ENCODE peak calls at places on chromosomes 6 and 20, in nine cellular contexts. B, D, L, T, N, J, Z, Q and I are unnamed samples.

GRCh38 chr20:17895641-17896246 is 72.8 kb downstream of the SNX5 start:
- DNase-seq in B (peak), D (peak), L (peak), T (no peak), N (no peak), J (no peak), Z (peak), Q (peak), I (peak)

GRCh38 chr6:42068872-42069522 is 18.7 kb downstream of the TAF8 start:
- DNase-seq in B (no peak), D (no peak), L (no peak), T (no peak), N (no peak), J (no peak), Z (no peak), Q (no peak), I (no peak)

GRCh38 chr6:153208706-153209105 is 77.6 kb upstream of the RGS17 start:
- DNase-seq in B (no peak), D (no peak), L (no peak), T (peak), N (no peak), J (no peak), Z (no peak), Q (no peak), I (no peak)

GRCh38 chr6:6771224-6771915 is 182.8 kb downstream of the LY86 start:
- DNase-seq in B (no peak), D (peak), L (no peak), T (no peak), N (no peak), J (no peak), Z (no peak), Q (no peak), I (no peak)

GRCh38 chr6:168648240-168648639 is 207.3 kb downstream of the SMOC2 start:
- DNase-seq in B (no peak), D (no peak), L (no peak), T (no peak), N (no peak), J (no peak), Z (no peak), Q (no peak), I (no peak)

GRCh38 chr6:18422136-18422535 is 35.0 kb downstream of the RNF144B start:
- DNase-seq in B (no peak), D (no peak), L (no peak), T (no peak), N (no peak), J (no peak), Z (no peak), Q (no peak), I (no peak)

GRCh38 chr6:160040527-160041264 is 71.8 kb downstream of the IGF2R start:
- DNase-seq in B (no peak), D (no peak), L (no peak), T (no peak), N (no peak), J (no peak), Z (no peak), Q (no peak), I (no peak)

GRCh38 chr20:37225146-37225545 is 36.5 kb downstream of the GHRH start:
- DNase-seq in B (no peak), D (no peak), L (no peak), T (no peak), N (no peak), J (no peak), Z (no peak), Q (no peak), I (no peak)

GRCh38 chr20:19802492-19803158 is 44.6 kb downstream of the RIN2 start:
- DNase-seq in B (no peak), D (peak), L (no peak), T (no peak), N (no peak), J (no peak), Z (peak), Q (no peak), I (no peak)

GRCh38 chr6:151036869-151037680 is 171.6 kb downstream of the MTHFD1L start:
- DNase-seq in B (no peak), D (peak), L (no peak), T (no peak), N (no peak), J (no peak), Z (no peak), Q (peak), I (no peak)

GRCh38 chr6:74289881-74290280 is 593.9 kb downstream of the CD109 start:
- DNase-seq in B (no peak), D (no peak), L (no peak), T (no peak), N (no peak), J (no peak), Z (peak), Q (no peak), I (no peak)

GRCh38 chr6:2876210-2877056 is 26.7 kb downstream of the SERPINB9 start:
- DNase-seq in B (peak), D (peak), L (no peak), T (peak), N (no peak), J (no peak), Z (peak), Q (no peak), I (no peak)

GRCh38 chr6:116217069-116217468 is 36.8 kb downstream of the TSPYL4 start:
- DNase-seq in B (no peak), D (peak), L (no peak), T (peak), N (no peak), J (no peak), Z (peak), Q (no peak), I (peak)

GRCh38 chr6:134446228-134446848 is 128.4 kb upstream of the SGK1 start:
- DNase-seq in B (no peak), D (peak), L (no peak), T (no peak), N (no peak), J (no peak), Z (peak), Q (no peak), I (no peak)

GRCh38 chr6:118544105-118544504 is 4.0 kb upstream of the PLN start:
- DNase-seq in B (no peak), D (no peak), L (no peak), T (no peak), N (no peak), J (no peak), Z (no peak), Q (no peak), I (no peak)

GRCh38 chr6:137879885-137880430 is 12.9 kb downstream of the TNFAIP3 start:
- DNase-seq in B (no peak), D (no peak), L (no peak), T (no peak), N (no peak), J (no peak), Z (no peak), Q (no peak), I (peak)

GRCh38 chr6:34463849-34464248 is 2.0 kb upstream of the PACSIN1 start:
- DNase-seq in B (no peak), D (no peak), L (no peak), T (no peak), N (no peak), J (no peak), Z (no peak), Q (no peak), I (no peak)

GRCh38 chr6:123201869-123202372 is 205.9 kb downstream of the CLVS2 start:
- DNase-seq in B (no peak), D (no peak), L (no peak), T (no peak), N (no peak), J (no peak), Z (no peak), Q (no peak), I (no peak)

GRCh38 chr6:135092724-135093123 is 38.1 kb upstream of the HBS1L start:
- DNase-seq in B (no peak), D (no peak), L (no peak), T (no peak), N (no peak), J (no peak), Z (no peak), Q (no peak), I (no peak)

GRCh38 chr6:3509326-3509725 is 52.5 kb upstream of the SLC22A23 start:
- DNase-seq in B (no peak), D (peak), L (no peak), T (no peak), N (no peak), J (no peak), Z (peak), Q (no peak), I (no peak)

GRCh38 chr6:166830185-166830890 is 126.0 kb downstream of the RNASET2 start:
- DNase-seq in B (no peak), D (no peak), L (no peak), T (no peak), N (no peak), J (no peak), Z (no peak), Q (no peak), I (no peak)

GRCh38 chr6:11689847-11690246 is 88.8 kb downstream of the ADTRP start:
- DNase-seq in B (no peak), D (no peak), L (no peak), T (no peak), N (no peak), J (no peak), Z (no peak), Q (no peak), I (no peak)

GRCh38 chr6:137261393-137262154 is 42.4 kb upstream of the IFNGR1 start:
- DNase-seq in B (no peak), D (peak), L (no peak), T (no peak), N (no peak), J (no peak), Z (peak), Q (no peak), I (no peak)

GRCh38 chr6:33860706-33861474 is 57.1 kb upstream of the MLN start:
- DNase-seq in B (no peak), D (peak), L (no peak), T (no peak), N (no peak), J (no peak), Z (no peak), Q (no peak), I (peak)

GRCh38 chr6:106369739-106370138 is 9.2 kb downstream of the CRYBG1 start:
- DNase-seq in B (no peak), D (peak), L (no peak), T (no peak), N (no peak), J (no peak), Z (no peak), Q (no peak), I (no peak)

GRCh38 chr20:12847862-12848261 is 160.9 kb upstream of the SPTLC3 start:
- DNase-seq in B (no peak), D (peak), L (no peak), T (no peak), N (no peak), J (no peak), Z (no peak), Q (no peak), I (no peak)

GRCh38 chr6:147621280-147621679 is 112.8 kb downstream of the SAMD5 start:
- DNase-seq in B (no peak), D (no peak), L (no peak), T (no peak), N (no peak), J (no peak), Z (peak), Q (no peak), I (no peak)

GRCh38 chr6:55282145-55282544 is 45.1 kb upstream of the GFRAL start:
- DNase-seq in B (no peak), D (no peak), L (no peak), T (no peak), N (no peak), J (no peak), Z (no peak), Q (no peak), I (no peak)

GRCh38 chr6:14731638-14732037 is 514.2 kb upstream of the JARID2 start:
- DNase-seq in B (no peak), D (no peak), L (no peak), T (no peak), N (no peak), J (no peak), Z (no peak), Q (no peak), I (no peak)

GRCh38 chr6:11987390-11987789 is 24.7 kb upstream of the HIVEP1 start:
- DNase-seq in B (no peak), D (no peak), L (no peak), T (no peak), N (no peak), J (no peak), Z (peak), Q (no peak), I (no peak)

GRCh38 chr6:6712258-6712978 is 123.9 kb downstream of the LY86 start:
- DNase-seq in B (no peak), D (peak), L (peak), T (no peak), N (no peak), J (peak), Z (peak), Q (no peak), I (no peak)

GRCh38 chr6:150403458-150404245 is 34.8 kb downstream of the IYD start:
- DNase-seq in B (no peak), D (peak), L (no peak), T (no peak), N (no peak), J (no peak), Z (peak), Q (no peak), I (no peak)

GRCh38 chr6:95804847-95805541 is 210.8 kb upstream of the FUT9 start:
- DNase-seq in B (no peak), D (no peak), L (no peak), T (no peak), N (no peak), J (no peak), Z (no peak), Q (no peak), I (no peak)

GRCh38 chr20:36145877-36146707 is 8.4 kb upstream of the EPB41L1 start:
- DNase-seq in B (no peak), D (no peak), L (no peak), T (no peak), N (no peak), J (no peak), Z (no peak), Q (no peak), I (no peak)

GRCh38 chr6:131657630-131658111 is 20.6 kb downstream of the ENPP3 start:
- DNase-seq in B (no peak), D (peak), L (no peak), T (no peak), N (no peak), J (peak), Z (peak), Q (no peak), I (no peak)

GRCh38 chr6:122289721-122290501 is 109.5 kb upstream of the HSF2 start:
- DNase-seq in B (no peak), D (peak), L (no peak), T (peak), N (no peak), J (no peak), Z (peak), Q (no peak), I (no peak)